ENCODE peak calls at places on chromosome 10, in four cellular contexts. N, W, G and H are unnamed samples.

GRCh38 chr10:17146888-17147287 is 17.3 kb upstream of the CUBN start:
- DNase-seq in N (no peak), W (no peak), G (no peak), H (no peak)

GRCh38 chr10:5551531-5552375 is 27.0 kb downstream of the CALML3 start:
- DNase-seq in N (peak), W (no peak), G (no peak), H (peak)

GRCh38 chr10:18087398-18087797 is 52.8 kb upstream of the CACNB2 start:
- DNase-seq in N (no peak), W (no peak), G (no peak), H (no peak)

GRCh38 chr10:75233444-75234016 is 2.2 kb downstream of the COMTD1 start:
- DNase-seq in N (no peak), W (no peak), G (no peak), H (no peak)

GRCh38 chr10:100735345-100736143 is 9.8 kb upstream of the PAX2 start:
- DNase-seq in N (no peak), W (no peak), G (no peak), H (peak)

GRCh38 chr10:49037187-49037586 is 78.1 kb downstream of the VSTM4 start:
- DNase-seq in N (no peak), W (no peak), G (no peak), H (no peak)

GRCh38 chr10:99983280-99983988 is 26.3 kb downstream of the DNMBP start:
- DNase-seq in N (no peak), W (no peak), G (no peak), H (no peak)

GRCh38 chr10:13366891-13367290 is 18.8 kb upstream of the SEPHS1 start:
- DNase-seq in N (no peak), W (no peak), G (no peak), H (no peak)

GRCh38 chr10:11337516-11337915 is 273.9 kb downstream of the USP6NL start:
- DNase-seq in N (no peak), W (no peak), G (no peak), H (peak)

GRCh38 chr10:72525277-72525676 is 100.6 kb downstream of the MICU1 start:
- DNase-seq in N (no peak), W (no peak), G (no peak), H (no peak)

GRCh38 chr10:111102381-111102973 is 25.6 kb downstream of the ADRA2A start:
- DNase-seq in N (no peak), W (no peak), G (no peak), H (no peak)

GRCh38 chr10:10788761-10789160 is 228.9 kb upstream of the CELF2 start:
- DNase-seq in N (no peak), W (no peak), G (no peak), H (no peak)

GRCh38 chr10:128859738-128860386 is 607.2 kb upstream of the MGMT start:
- DNase-seq in N (no peak), W (peak), G (no peak), H (peak)

GRCh38 chr10:132965411-132966057 is 23.2 kb upstream of the CFAP46 start:
- DNase-seq in N (no peak), W (no peak), G (no peak), H (no peak)

GRCh38 chr10:75877877-75878276 is 446.5 kb downstream of the LRMDA start:
- DNase-seq in N (no peak), W (no peak), G (no peak), H (no peak)

GRCh38 chr10:100637785-100638184 is 102.0 kb downstream of the HIF1AN start:
- DNase-seq in N (peak), W (no peak), G (no peak), H (no peak)

GRCh38 chr10:26417136-26417535 is 21.0 kb upstream of the APBB1IP start:
- DNase-seq in N (no peak), W (no peak), G (no peak), H (no peak)

GRCh38 chr10:74255214-74255613 is 104.2 kb downstream of the ADK start:
- DNase-seq in N (no peak), W (no peak), G (no peak), H (no peak)

GRCh38 chr10:3090914-3091313 is 23.6 kb downstream of the PFKP start:
- DNase-seq in N (no peak), W (no peak), G (no peak), H (no peak)

GRCh38 chr10:73586583-73586984 is 4.6 kb downstream of the USP54 start:
- DNase-seq in N (no peak), W (no peak), G (no peak), H (no peak)

GRCh38 chr10:5946786-5947185 is 30.6 kb downstream of the IL15RA start:
- DNase-seq in N (no peak), W (no peak), G (no peak), H (no peak)

GRCh38 chr10:119441921-119442757 is 100.4 kb downstream of the RGS10 start:
- DNase-seq in N (no peak), W (no peak), G (no peak), H (no peak)